ENCODE peak calls at places on chromosomes 6 and 20, in nine cellular contexts. One of them, this sample, is unnamed.

GRCh38 chr6:135002974-135003703 is 51.5 kb downstream of the HBS1L start:
- DNase-seq in CD8-positive, alpha-beta T cell: no peak
- DNase-seq in left ventricle myocardium inferior: no peak
- DNase-seq in T-cell: no peak
- DNase-seq in activated CD8-positive, alpha-beta memory T cell treated with anti-CD3 and anti-CD28 coated beads for 4 hours: no peak
- DNase-seq in pancreas: no peak
- DNase-seq in stimulated activated CD4-positive, alpha-beta T cell treated with anti-CD3 and anti-CD28 coated beads, TNF-alpha, amount 100 ng/mL, for 4 hours: no peak
- DNase-seq in stimulated activated CD8-positive, alpha-beta memory T cell treated with anti-CD3 and anti-CD28 coated beads, Interleukin-4, amount 100 ng/mL, for 24 hours: no peak
- DNase-seq in fibroblast of mammary gland: no peak
- DNase-seq in this sample: no peak

GRCh38 chr20:5691918-5692618 is 58.1 kb upstream of the SHLD1 start:
- DNase-seq in CD8-positive, alpha-beta T cell: no peak
- DNase-seq in left ventricle myocardium inferior: no peak
- DNase-seq in T-cell: no peak
- DNase-seq in activated CD8-positive, alpha-beta memory T cell treated with anti-CD3 and anti-CD28 coated beads for 4 hours: no peak
- DNase-seq in pancreas: no peak
- DNase-seq in stimulated activated CD4-positive, alpha-beta T cell treated with anti-CD3 and anti-CD28 coated beads, TNF-alpha, amount 100 ng/mL, for 4 hours: no peak
- DNase-seq in stimulated activated CD8-positive, alpha-beta memory T cell treated with anti-CD3 and anti-CD28 coated beads, Interleukin-4, amount 100 ng/mL, for 24 hours: no peak
- DNase-seq in fibroblast of mammary gland: no peak
- DNase-seq in this sample: no peak

GRCh38 chr6:21742238-21742660 is 148.7 kb downstream of the SOX4 start:
- DNase-seq in CD8-positive, alpha-beta T cell: no peak
- DNase-seq in left ventricle myocardium inferior: no peak
- DNase-seq in T-cell: no peak
- DNase-seq in activated CD8-positive, alpha-beta memory T cell treated with anti-CD3 and anti-CD28 coated beads for 4 hours: no peak
- DNase-seq in pancreas: no peak
- DNase-seq in stimulated activated CD4-positive, alpha-beta T cell treated with anti-CD3 and anti-CD28 coated beads, TNF-alpha, amount 100 ng/mL, for 4 hours: no peak
- DNase-seq in stimulated activated CD8-positive, alpha-beta memory T cell treated with anti-CD3 and anti-CD28 coated beads, Interleukin-4, amount 100 ng/mL, for 24 hours: no peak
- DNase-seq in fibroblast of mammary gland: peak
- DNase-seq in this sample: no peak

GRCh38 chr20:325889-326644 is 715 bp downstream of the SOX12 start:
- DNase-seq in CD8-positive, alpha-beta T cell: peak
- DNase-seq in left ventricle myocardium inferior: peak
- DNase-seq in T-cell: peak
- DNase-seq in activated CD8-positive, alpha-beta memory T cell treated with anti-CD3 and anti-CD28 coated beads for 4 hours: no peak
- DNase-seq in pancreas: peak
- DNase-seq in stimulated activated CD4-positive, alpha-beta T cell treated with anti-CD3 and anti-CD28 coated beads, TNF-alpha, amount 100 ng/mL, for 4 hours: no peak
- DNase-seq in stimulated activated CD8-positive, alpha-beta memory T cell treated with anti-CD3 and anti-CD28 coated beads, Interleukin-4, amount 100 ng/mL, for 24 hours: no peak
- DNase-seq in fibroblast of mammary gland: peak
- DNase-seq in this sample: peak

GRCh38 chr6:84062519-84063154 is 29.1 kb downstream of the MRAP2 start:
- DNase-seq in CD8-positive, alpha-beta T cell: no peak
- DNase-seq in left ventricle myocardium inferior: no peak
- DNase-seq in T-cell: no peak
- DNase-seq in activated CD8-positive, alpha-beta memory T cell treated with anti-CD3 and anti-CD28 coated beads for 4 hours: no peak
- DNase-seq in pancreas: no peak
- DNase-seq in stimulated activated CD4-positive, alpha-beta T cell treated with anti-CD3 and anti-CD28 coated beads, TNF-alpha, amount 100 ng/mL, for 4 hours: no peak
- DNase-seq in stimulated activated CD8-positive, alpha-beta memory T cell treated with anti-CD3 and anti-CD28 coated beads, Interleukin-4, amount 100 ng/mL, for 24 hours: no peak
- DNase-seq in fibroblast of mammary gland: no peak
- DNase-seq in this sample: no peak

GRCh38 chr20:1426231-1426849 is 33.5 kb upstream of the FKBP1A start:
- DNase-seq in CD8-positive, alpha-beta T cell: no peak
- DNase-seq in left ventricle myocardium inferior: no peak
- DNase-seq in T-cell: no peak
- DNase-seq in activated CD8-positive, alpha-beta memory T cell treated with anti-CD3 and anti-CD28 coated beads for 4 hours: no peak
- DNase-seq in pancreas: no peak
- DNase-seq in stimulated activated CD4-positive, alpha-beta T cell treated with anti-CD3 and anti-CD28 coated beads, TNF-alpha, amount 100 ng/mL, for 4 hours: no peak
- DNase-seq in stimulated activated CD8-positive, alpha-beta memory T cell treated with anti-CD3 and anti-CD28 coated beads, Interleukin-4, amount 100 ng/mL, for 24 hours: no peak
- DNase-seq in fibroblast of mammary gland: no peak
- DNase-seq in this sample: no peak

GRCh38 chr20:37308098-37309050 is 18.9 kb downstream of the MANBAL start:
- DNase-seq in CD8-positive, alpha-beta T cell: no peak
- DNase-seq in left ventricle myocardium inferior: no peak
- DNase-seq in T-cell: no peak
- DNase-seq in activated CD8-positive, alpha-beta memory T cell treated with anti-CD3 and anti-CD28 coated beads for 4 hours: no peak
- DNase-seq in pancreas: no peak
- DNase-seq in stimulated activated CD4-positive, alpha-beta T cell treated with anti-CD3 and anti-CD28 coated beads, TNF-alpha, amount 100 ng/mL, for 4 hours: no peak
- DNase-seq in stimulated activated CD8-positive, alpha-beta memory T cell treated with anti-CD3 and anti-CD28 coated beads, Interleukin-4, amount 100 ng/mL, for 24 hours: no peak
- DNase-seq in fibroblast of mammary gland: no peak
- DNase-seq in this sample: no peak

GRCh38 chr20:21266191-21266536 is 37.0 kb upstream of the XRN2 start:
- DNase-seq in CD8-positive, alpha-beta T cell: no peak
- DNase-seq in left ventricle myocardium inferior: no peak
- DNase-seq in T-cell: no peak
- DNase-seq in activated CD8-positive, alpha-beta memory T cell treated with anti-CD3 and anti-CD28 coated beads for 4 hours: no peak
- DNase-seq in pancreas: no peak
- DNase-seq in stimulated activated CD4-positive, alpha-beta T cell treated with anti-CD3 and anti-CD28 coated beads, TNF-alpha, amount 100 ng/mL, for 4 hours: no peak
- DNase-seq in stimulated activated CD8-positive, alpha-beta memory T cell treated with anti-CD3 and anti-CD28 coated beads, Interleukin-4, amount 100 ng/mL, for 24 hours: no peak
- DNase-seq in fibroblast of mammary gland: no peak
- DNase-seq in this sample: no peak

GRCh38 chr20:18094191-18094590 is 36.5 kb upstream of the OVOL2 start:
- DNase-seq in CD8-positive, alpha-beta T cell: no peak
- DNase-seq in left ventricle myocardium inferior: no peak
- DNase-seq in T-cell: no peak
- DNase-seq in activated CD8-positive, alpha-beta memory T cell treated with anti-CD3 and anti-CD28 coated beads for 4 hours: no peak
- DNase-seq in pancreas: no peak
- DNase-seq in stimulated activated CD4-positive, alpha-beta T cell treated with anti-CD3 and anti-CD28 coated beads, TNF-alpha, amount 100 ng/mL, for 4 hours: no peak
- DNase-seq in stimulated activated CD8-positive, alpha-beta memory T cell treated with anti-CD3 and anti-CD28 coated beads, Interleukin-4, amount 100 ng/mL, for 24 hours: no peak
- DNase-seq in fibroblast of mammary gland: no peak
- DNase-seq in this sample: no peak